ENCODE peak calls at places on chromosomes 6 and 20, in five cellular contexts. Z is heart left ventricle, M is NB4, D is transverse colon, U is A549. G is an unnamed sample.
A peak's percentile ranks its signal among the peaks of the same experiment; 100 is the strongest.

GRCh38 chr6:13302291-13302690 is 26.0 kb downstream of the TBC1D7 start:
- DNase-seq in Z (no peak), M (no peak), D (no peak), U (no peak), G (no peak)

GRCh38 chr6:111552999-111553398 is 52.7 kb downstream of the TRAF3IP2 start:
- DNase-seq in D (no peak), U (no peak), M (no peak), Z (no peak), G (no peak)

GRCh38 chr6:17013701-17014100 is 88.1 kb upstream of the STMND1 start:
- DNase-seq in D (no peak), U (no peak), Z (no peak), M (no peak), G (peak; percentile 33)

GRCh38 chr6:133551847-133552331 is 310.7 kb downstream of the EYA4 start:
- DNase-seq in M (no peak), D (peak; percentile 11), U (peak; percentile 16), Z (peak; percentile 66), G (peak; percentile 27)

GRCh38 chr20:49581482-49581881 is 13.5 kb upstream of the PTGIS start:
- DNase-seq in M (no peak), U (no peak), D (no peak), Z (no peak), G (no peak)

GRCh38 chr6:132320007-132320406 is 81.3 kb downstream of the MOXD1 start:
- DNase-seq in Z (no peak), U (no peak), M (no peak), D (no peak), G (no peak)

GRCh38 chr6:16840725-16841124 is 79.5 kb upstream of the ATXN1 start:
- DNase-seq in D (no peak), U (no peak), Z (no peak), M (no peak), G (no peak)

GRCh38 chr6:146047356-146047755 is 18.5 kb downstream of the GRM1 start:
- DNase-seq in D (no peak), Z (no peak), U (no peak), M (no peak), G (no peak)

GRCh38 chr6:105452924-105453756 is 50.3 kb upstream of the PREP start:
- DNase-seq in M (peak; percentile 56), Z (no peak), U (no peak), D (peak; percentile 25), G (no peak)

GRCh38 chr20:19758888-19759331 is 852 bp downstream of the RIN2 start:
- DNase-seq in Z (peak; percentile 90), M (peak; percentile 87), D (peak; percentile 59), U (peak; percentile 55), G (no peak)

GRCh38 chr6:10413850-10414765 is 766 bp downstream of the TFAP2A start:
- DNase-seq in M (peak; percentile 74), Z (no peak), D (no peak), U (peak; percentile 62), G (no peak)

GRCh38 chr20:2381303-2381702 is 602 bp downstream of the TGM6 start:
- DNase-seq in M (no peak), U (no peak), D (no peak), Z (no peak), G (no peak)

GRCh38 chr6:81977488-81977887 is 225.0 kb upstream of the TENT5A start:
- DNase-seq in U (no peak), D (no peak), Z (no peak), M (no peak), G (no peak)

GRCh38 chr6:37036146-37036545 is 30.7 kb downstream of the FGD2 start:
- DNase-seq in Z (no peak), M (no peak), D (no peak), U (no peak), G (no peak)

GRCh38 chr20:22080985-22081384 is 375.5 kb downstream of the PAX1 start:
- DNase-seq in Z (no peak), M (no peak), U (no peak), D (no peak), G (no peak)

GRCh38 chr20:14582855-14583254 is 245.4 kb upstream of the FLRT3 start:
- DNase-seq in U (no peak), D (no peak), M (peak; percentile 19), Z (no peak), G (no peak)

GRCh38 chr6:1015819-1016218 is 296.1 kb upstream of the FOXQ1 start:
- DNase-seq in Z (no peak), D (no peak), U (no peak), M (peak; percentile 16), G (no peak)

GRCh38 chr6:144160452-144160851 is 10.1 kb downstream of the STX11 start:
- DNase-seq in M (no peak), D (no peak), Z (no peak), U (no peak), G (no peak)

GRCh38 chr6:26198626-26199056 is 111.4 kb downstream of the HFE start:
- DNase-seq in D (no peak), Z (no peak), U (no peak), M (no peak), G (no peak)

GRCh38 chr6:44058617-44059358 is 68.5 kb downstream of the MRPL14 start:
- DNase-seq in M (peak; percentile 98), U (peak; percentile 85), D (peak; percentile 64), Z (peak; percentile 85), G (peak; percentile 96)

GRCh38 chr20:62474585-62475026 is 1.2 kb downstream of the GATA5 start:
- DNase-seq in Z (no peak), M (no peak), D (no peak), U (no peak), G (no peak)

GRCh38 chr6:89792881-89793280 is 26.7 kb downstream of the MDN1 start:
- DNase-seq in U (peak; percentile 31), D (peak; percentile 13), Z (no peak), M (peak; percentile 81), G (peak; percentile 5)
- TF ChIP-seq POLR2A in U (no peak), D (no peak), Z (no peak), M (no peak), G (no peak)

DNA sequence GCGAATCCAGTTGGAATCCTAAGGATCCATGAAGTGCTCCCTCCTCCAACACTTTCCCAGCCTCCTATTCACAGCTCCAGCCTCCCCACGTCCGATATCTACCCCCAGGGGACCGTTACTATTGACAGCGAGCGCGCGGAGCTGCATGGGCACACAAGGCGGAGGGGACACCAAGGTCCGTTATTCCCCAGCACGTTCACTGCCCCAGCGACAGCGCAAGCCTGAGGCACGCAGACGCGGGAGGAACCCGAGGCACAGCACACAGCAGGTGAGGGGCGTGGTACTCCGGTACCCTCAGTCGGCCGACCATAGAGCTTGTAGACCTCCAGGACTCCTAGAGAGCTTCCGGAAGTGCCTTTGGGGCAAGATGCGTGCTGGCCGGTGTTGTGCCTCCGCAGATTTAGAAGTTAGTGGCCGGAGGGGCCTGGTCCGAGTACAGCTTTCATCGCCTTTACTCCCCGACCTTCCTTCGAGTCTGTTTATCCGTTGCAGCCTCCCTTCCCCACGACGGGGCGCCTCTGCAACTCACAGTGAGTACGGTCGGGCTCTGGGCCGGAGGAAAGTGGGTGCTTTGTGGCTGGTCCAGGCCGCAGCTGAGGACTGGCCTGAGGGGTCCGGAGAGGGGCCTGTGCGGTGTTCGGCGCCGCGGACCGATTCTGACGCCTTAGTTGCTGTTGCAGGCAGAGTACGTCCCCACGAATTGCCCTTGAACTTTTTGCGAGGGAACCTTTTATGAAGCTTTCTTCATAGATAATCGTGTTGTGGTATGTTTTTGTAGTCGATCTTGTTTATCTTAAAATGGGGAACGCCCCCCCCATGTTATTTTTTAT is at the start of gene ZKSCAN8:
- DNase-seq in D (peak; percentile 83), U (peak; percentile 81), M (peak; percentile 95), Z (peak; percentile 86), G (peak; percentile 83)
- TF ChIP-seq POLR2A in D (peak; percentile 53), U (peak; percentile 54), M (peak; percentile 76), Z (no peak), G (peak; percentile 60)

GRCh38 chr6:122789862-122790739 is 1.0 kb downstream of the SMPDL3A start:
- DNase-seq in U (peak; percentile 46), D (no peak), M (peak; percentile 36), Z (no peak), G (no peak)
- TF ChIP-seq POLR2A in U (no peak), D (no peak), M (no peak), Z (no peak), G (peak; percentile 5)

GRCh38 chr20:35657271-35657670 is 7.4 kb downstream of the CPNE1 start:
- DNase-seq in Z (no peak), M (no peak), D (no peak), U (no peak), G (no peak)

GRCh38 chr20:35652641-35653429 is 11.9 kb downstream of the CPNE1 start:
- DNase-seq in Z (no peak), U (no peak), M (no peak), D (no peak), G (no peak)

GRCh38 chr20:35653430-35653734 is 11.3 kb downstream of the CPNE1 start:
- DNase-seq in U (no peak), Z (no peak), D (no peak), M (no peak), G (no peak)

GRCh38 chr20:35653893-35654292 is 10.8 kb downstream of the CPNE1 start:
- DNase-seq in M (no peak), Z (no peak), D (no peak), U (no peak), G (no peak)

DNA sequence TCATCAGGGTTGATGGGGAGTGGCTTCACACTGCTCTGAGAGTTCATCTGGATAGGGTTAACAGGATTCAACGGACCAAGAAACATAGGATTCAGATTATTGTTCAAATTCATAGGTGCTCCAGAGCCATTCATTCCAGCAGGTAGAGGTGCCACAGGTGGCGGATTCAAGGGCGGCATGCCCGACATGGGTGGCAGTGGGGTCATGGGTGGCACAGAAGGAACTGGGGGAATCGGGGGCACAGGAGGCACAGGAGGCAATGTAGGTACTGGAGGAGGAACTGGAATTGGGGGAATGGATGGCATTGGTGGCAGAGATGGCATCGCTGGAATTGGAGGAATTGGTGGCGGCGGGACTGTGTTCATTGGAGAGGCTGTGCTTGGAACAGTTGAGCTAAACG is 10.3 kb downstream of the CPNE1 start:
- DNase-seq in Z (no peak), D (no peak), M (no peak), U (no peak), G (no peak)
- TF ChIP-seq POLR2A in Z (no peak), D (no peak), M (no peak), U (no peak), G (no peak)

DNA sequence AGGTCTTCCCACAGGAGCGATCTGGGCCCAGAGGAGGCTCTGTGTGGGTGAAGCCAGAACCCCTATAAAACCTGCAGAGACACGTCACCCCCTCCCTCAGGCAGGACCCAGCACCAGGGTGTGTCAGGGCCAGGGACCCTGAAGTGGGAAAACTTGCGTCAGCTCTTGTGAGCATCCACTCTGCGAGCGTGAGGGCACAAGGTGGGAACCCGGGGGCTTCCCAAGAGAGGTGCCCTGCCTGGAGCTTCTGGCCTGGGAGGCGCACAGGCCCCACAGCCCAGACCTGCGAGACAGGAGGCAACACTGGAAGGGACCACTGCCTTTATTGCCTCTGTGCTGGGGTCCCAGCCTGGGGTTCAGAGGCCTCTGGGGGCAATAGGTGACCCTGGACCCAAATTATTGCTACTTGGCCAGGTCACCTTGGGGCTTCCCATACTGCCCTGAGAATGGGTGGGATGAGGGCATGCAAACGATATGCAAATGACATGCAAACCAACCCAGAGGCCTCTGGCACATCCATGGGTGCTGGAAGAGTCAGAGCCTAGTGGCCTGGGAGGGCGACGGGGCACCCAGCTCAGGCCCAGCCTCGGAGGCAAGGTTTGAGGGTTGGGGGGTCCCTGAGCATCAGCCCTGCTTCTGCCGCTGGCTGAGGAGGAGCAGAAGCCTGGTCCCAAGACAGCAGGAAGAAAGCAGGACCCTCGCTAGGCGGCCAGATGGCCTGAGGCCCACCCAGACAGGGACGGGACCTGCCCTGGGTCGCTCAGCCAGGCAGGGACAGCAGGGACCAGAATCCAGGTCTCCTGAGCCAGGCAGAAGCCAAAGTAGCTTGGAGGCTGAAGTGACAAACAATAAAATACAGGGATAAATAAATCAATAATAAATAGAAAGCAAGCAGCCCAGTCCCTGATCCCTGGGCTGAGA is 5.1 kb upstream of the C20orf144 start:
- DNase-seq in U (no peak), Z (no peak), D (no peak), M (no peak), G (no peak)
- TF ChIP-seq POLR2A in U (no peak), Z (no peak), D (no peak), M (no peak), G (no peak)

GRCh38 chr6:3848925-3849605 is at the start of gene FAM50B:
- DNase-seq in Z (peak; percentile 96), D (peak; percentile 94), M (peak; percentile 94), U (peak; percentile 58), G (peak; percentile 56)
- TF ChIP-seq POLR2A in Z (no peak), D (no peak), M (peak; percentile 25), U (no peak), G (no peak)